ENCODE peak calls at places on chromosomes 11 and 22, in five cellular contexts. D is testis, O is endothelial cell of umbilical vein, W is transverse colon, I is ovary. L is an unnamed sample.

GRCh38 chr22:47192106-47192650 is 429.7 kb downstream of the TBC1D22A start:
- DNase-seq in D (peak), O (no peak), W (peak), I (no peak), L (no peak)

GRCh38 chr11:134950692-134951304 is 538.8 kb upstream of the B3GAT1 start:
- DNase-seq in D (no peak), O (peak), W (no peak), I (no peak), L (no peak)

GRCh38 chr22:37983860-37984791 is at the start of gene SOX10:
- DNase-seq in D (no peak), O (no peak), W (no peak), I (no peak), L (no peak)

GRCh38 chr22:43293661-43294392 is 49.3 kb downstream of the SCUBE1 start:
- DNase-seq in D (no peak), O (peak), W (peak), I (peak), L (peak)

GRCh38 chr11:120208012-120208441 is 2.8 kb upstream of the OAF start:
- DNase-seq in D (no peak), O (peak), W (no peak), I (no peak), L (no peak)

GRCh38 chr11:24516658-24517057 is 19.8 kb downstream of the LUZP2 start:
- DNase-seq in D (no peak), O (no peak), W (no peak), I (no peak), L (no peak)

GRCh38 chr11:61293869-61294716 is 1.0 kb downstream of the VWCE start:
- DNase-seq in D (peak), O (peak), W (peak), I (peak), L (peak)

GRCh38 chr22:46259374-46259773 is 3.8 kb downstream of the PKDREJ start:
- DNase-seq in D (no peak), O (no peak), W (no peak), I (no peak), L (no peak)

GRCh38 chr11:73528420-73528819 is 69.5 kb downstream of the FAM168A start:
- DNase-seq in D (peak), O (peak), W (no peak), I (no peak), L (no peak)

GRCh38 chr11:59782080-59782479 is 26.9 kb downstream of the STX3 start:
- DNase-seq in D (no peak), O (no peak), W (no peak), I (no peak), L (no peak)

GRCh38 chr11:131877246-131877645 is 506.8 kb downstream of the NTM start:
- DNase-seq in D (no peak), O (no peak), W (no peak), I (no peak), L (no peak)

GRCh38 chr22:48391820-48392219 is 1435.9 kb downstream of the BRD1 start:
- DNase-seq in D (no peak), O (no peak), W (no peak), I (no peak), L (no peak)

GRCh38 chr22:17097062-17097461 is 12.3 kb downstream of the IL17RA start:
- DNase-seq in D (no peak), O (no peak), W (no peak), I (no peak), L (no peak)

GRCh38 chr22:48268771-48269552 is 1506.5 kb downstream of the TBC1D22A start:
- DNase-seq in D (no peak), O (no peak), W (no peak), I (no peak), L (no peak)

GRCh38 chr22:49426618-49427266 is 400.9 kb downstream of the BRD1 start:
- DNase-seq in D (no peak), O (no peak), W (no peak), I (no peak), L (no peak)

GRCh38 chr11:118537409-118537980 is 6.5 kb downstream of the TMEM25 start:
- DNase-seq in D (no peak), O (no peak), W (no peak), I (no peak), L (no peak)

GRCh38 chr11:41446566-41446965 is 12.9 kb downstream of the LRRC4C start:
- DNase-seq in D (no peak), O (no peak), W (no peak), I (no peak), L (no peak)

GRCh38 chr22:44247923-44248892 is 64.5 kb downstream of the SHISAL1 start:
- DNase-seq in D (no peak), O (no peak), W (no peak), I (no peak), L (no peak)

GRCh38 chr11:108203075-108203474 is 19.4 kb downstream of the NPAT start:
- DNase-seq in D (no peak), O (no peak), W (no peak), I (no peak), L (no peak)

GRCh38 chr11:117717485-117718314 is 79.3 kb downstream of the DSCAML1 start:
- DNase-seq in D (no peak), O (no peak), W (peak), I (no peak), L (no peak)

GRCh38 chr22:17920145-17920605 is 104.2 kb downstream of the MICAL3 start:
- DNase-seq in D (peak), O (peak), W (peak), I (peak), L (peak)

GRCh38 chr11:122882809-122883681 is 486 bp downstream of the JHY start:
- DNase-seq in D (peak), O (peak), W (peak), I (peak), L (peak)

GRCh38 chr22:37137131-37137530 is 12.6 kb downstream of the IL2RB start:
- DNase-seq in D (no peak), O (no peak), W (no peak), I (no peak), L (no peak)

GRCh38 chr11:88357323-88358039 is 19.9 kb upstream of the CTSC start:
- DNase-seq in D (no peak), O (no peak), W (no peak), I (no peak), L (peak)

GRCh38 chr22:35446365-35446764 is 46.4 kb downstream of the MCM5 start:
- DNase-seq in D (no peak), O (peak), W (peak), I (no peak), L (no peak)

GRCh38 chr11:114209904-114210303 is 86.3 kb upstream of the NNMT start:
- DNase-seq in D (no peak), O (no peak), W (no peak), I (no peak), L (no peak)

GRCh38 chr22:24236656-24237055 is 8.2 kb downstream of the GGT5 start:
- DNase-seq in D (no peak), O (no peak), W (no peak), I (no peak), L (no peak)

GRCh38 chr11:102410382-102410784 is 42.2 kb downstream of the TMEM123 start:
- DNase-seq in D (no peak), O (no peak), W (no peak), I (no peak), L (no peak)

GRCh38 chr22:38230108-38230825 is 28.5 kb downstream of the MAFF start:
- DNase-seq in D (no peak), O (peak), W (peak), I (no peak), L (peak)

GRCh38 chr11:134244593-134244992 is 8.6 kb downstream of the THYN1 start:
- DNase-seq in D (peak), O (peak), W (no peak), I (no peak), L (peak)

GRCh38 chr11:85171648-85172257 is 455.4 kb downstream of the DLG2 start:
- DNase-seq in D (no peak), O (no peak), W (no peak), I (no peak), L (no peak)

GRCh38 chr22:37994049-37994448 is 9.7 kb upstream of the SOX10 start:
- DNase-seq in D (no peak), O (no peak), W (no peak), I (no peak), L (no peak)

GRCh38 chr11:3644817-3645235 is at the start of gene ART1:
- DNase-seq in D (no peak), O (no peak), W (no peak), I (no peak), L (peak)

GRCh38 chr11:88979641-88980040 is 86.1 kb downstream of the GRM5 start:
- DNase-seq in D (no peak), O (no peak), W (no peak), I (no peak), L (no peak)

GRCh38 chr22:20015971-20016733 is 471 bp downstream of the ARVCF start:
- DNase-seq in D (peak), O (peak), W (peak), I (peak), L (peak)

GRCh38 chr11:75536786-75537629 is 11.3 kb upstream of the GDPD5 start:
- DNase-seq in D (no peak), O (no peak), W (no peak), I (no peak), L (peak)
- TF ChIP-seq POLR2A in D (no peak), O (no peak), W (no peak), I (no peak), L (peak)

DNA sequence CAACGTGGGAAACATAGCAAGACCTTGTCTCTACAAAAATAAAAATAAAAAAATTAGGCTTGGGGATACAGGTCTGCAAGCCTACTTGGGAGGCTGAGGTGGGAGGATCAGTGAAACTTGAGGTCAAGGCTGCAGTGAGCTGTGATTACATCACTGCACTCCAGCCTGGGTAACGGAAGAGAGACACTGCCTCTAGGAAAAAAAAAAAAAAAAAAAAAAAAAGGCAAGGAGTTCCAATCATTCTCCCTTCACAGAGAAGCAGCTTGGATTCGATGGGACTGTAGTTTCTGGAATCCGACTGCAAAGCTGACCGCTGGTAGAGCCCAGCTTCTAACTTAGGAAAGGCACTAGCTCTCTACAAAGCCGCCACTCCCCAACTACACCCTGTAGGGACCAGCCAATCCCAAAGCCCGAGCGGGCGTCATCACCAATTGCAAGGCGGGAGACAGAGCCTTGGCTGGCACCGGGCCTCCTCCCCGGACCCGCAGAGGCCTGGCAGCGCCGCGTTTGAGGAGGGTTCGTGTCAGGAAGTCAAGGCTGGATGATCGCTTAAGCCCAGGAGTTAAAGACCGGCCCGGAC is 699 bp upstream of the DDB2 start:
- DNase-seq in D (peak), O (peak), W (peak), I (peak), L (peak)
- TF ChIP-seq POLR2A in D (no peak), O (peak), W (peak), I (peak), L (no peak)

DNA sequence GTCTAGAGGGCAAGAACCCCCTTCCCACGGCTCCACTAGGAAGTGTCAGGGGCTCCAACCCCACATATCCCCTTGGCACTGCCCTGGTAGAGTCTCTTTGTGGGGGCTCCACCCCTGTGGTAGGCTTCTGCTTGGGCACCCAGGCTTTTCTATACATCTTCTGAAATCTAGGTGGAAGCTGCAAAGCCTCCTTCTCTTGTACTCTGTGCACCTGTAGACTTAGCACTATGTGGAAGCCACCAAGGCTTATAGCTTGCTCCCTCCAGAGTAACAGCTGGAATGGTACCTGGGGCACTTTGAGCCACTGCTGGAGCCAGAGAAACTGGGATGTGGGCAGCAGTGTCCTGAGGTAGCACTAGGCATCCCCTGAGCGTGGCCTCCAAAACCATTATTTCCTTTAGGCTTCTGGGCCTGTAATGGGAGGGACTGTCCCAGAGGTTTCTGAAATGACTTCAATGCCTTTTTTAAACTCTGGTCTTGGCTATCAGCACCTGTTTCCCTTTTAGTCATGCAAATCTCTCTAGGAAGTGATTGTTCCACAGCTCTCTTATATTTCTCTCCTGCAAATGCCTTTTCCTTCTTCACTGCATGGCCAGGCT is 68.4 kb downstream of the TRAF6 start:
- DNase-seq in D (no peak), O (no peak), W (no peak), I (no peak), L (no peak)
- TF ChIP-seq POLR2A in D (no peak), O (no peak), W (no peak), I (no peak), L (no peak)

GRCh38 chr22:31248138-31248745 is 36.1 kb downstream of the LIMK2 start:
- DNase-seq in D (peak), O (peak), W (peak), I (peak), L (peak)
- TF ChIP-seq POLR2A in D (no peak), O (no peak), W (no peak), I (peak), L (no peak)

GRCh38 chr11:7437706-7438105 is 47.6 kb upstream of the OLFML1 start:
- DNase-seq in D (no peak), O (no peak), W (no peak), I (no peak), L (no peak)

GRCh38 chr11:7436657-7437056 is 48.6 kb upstream of the OLFML1 start:
- DNase-seq in D (no peak), O (peak), W (no peak), I (no peak), L (no peak)

GRCh38 chr11:7430496-7430895 is 54.8 kb upstream of the OLFML1 start:
- DNase-seq in D (no peak), O (no peak), W (no peak), I (no peak), L (no peak)

GRCh38 chr11:7439921-7440320 is 45.4 kb upstream of the OLFML1 start:
- DNase-seq in D (no peak), O (no peak), W (no peak), I (no peak), L (no peak)

GRCh38 chr11:7436146-7436545 is 49.2 kb upstream of the OLFML1 start:
- DNase-seq in D (no peak), O (no peak), W (no peak), I (no peak), L (no peak)
- TF ChIP-seq POLR2A in D (no peak), O (no peak), W (no peak), I (no peak), L (no peak)

GRCh38 chr11:64620286-64620962 is 29.4 kb downstream of the SLC22A12 start:
- DNase-seq in D (peak), O (peak), W (peak), I (peak), L (no peak)

GRCh38 chr11:64621283-64622019 is 30.4 kb downstream of the SLC22A12 start:
- DNase-seq in D (no peak), O (no peak), W (no peak), I (no peak), L (no peak)

GRCh38 chr11:64619196-64619595 is 28.2 kb downstream of the SLC22A12 start:
- DNase-seq in D (peak), O (no peak), W (no peak), I (no peak), L (no peak)

GRCh38 chr11:64622681-64623080 is 31.7 kb downstream of the SLC22A12 start:
- DNase-seq in D (no peak), O (no peak), W (no peak), I (no peak), L (no peak)

DNA sequence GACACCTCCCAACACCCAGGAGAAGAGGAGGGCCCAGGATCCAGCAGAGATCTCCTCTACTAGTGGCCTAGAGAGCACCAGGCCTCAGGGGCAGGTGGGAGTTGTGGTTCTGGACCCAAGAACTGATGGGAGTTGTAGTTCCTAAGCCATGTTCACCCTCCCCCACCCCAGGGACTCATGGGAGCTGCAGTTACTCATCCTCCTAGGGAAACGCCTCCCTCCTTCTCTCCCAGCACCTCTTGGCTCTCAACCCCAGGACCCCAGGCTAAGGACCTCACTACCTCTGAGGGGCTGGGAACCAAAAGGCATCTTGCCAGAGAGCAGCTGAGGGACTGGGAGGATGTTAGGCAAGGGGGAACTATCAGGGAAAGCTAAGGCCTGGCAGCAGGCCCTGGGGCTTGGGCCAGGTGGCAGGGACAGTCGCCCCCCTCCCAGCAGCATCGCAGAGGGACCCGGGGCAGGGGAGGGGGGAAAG is 28.8 kb downstream of the SLC22A12 start:
- DNase-seq in D (peak), O (peak), W (peak), I (peak), L (no peak)
- TF ChIP-seq POLR2A in D (no peak), O (no peak), W (no peak), I (no peak), L (no peak)